ENCODE peak calls at places on chromosome 12, in seven cellular contexts. P is effector CD4-positive, alpha-beta T cell; Z is activated CD4-positive, alpha-beta T cell treated with anti-CD3 and anti-CD28 coated beads, Interleukin-2, amount 50 U/mL, for 1 hour; D is memory B cell; Q is fibroblast of villous mesenchyme; V is nucleus accumbens; W is AG08395. L is an unnamed sample.
A peak's percentile ranks its signal among the peaks of the same experiment; 100 is the strongest.

GRCh38 chr12:122166422-122167327 is 7.3 kb downstream of the IL31 start:
- DNase-seq in W (no peak), D (no peak), P (no peak), Z (no peak), V (no peak), Q (no peak), L (no peak)

GRCh38 chr12:92472198-92472597 is 230.6 kb upstream of the PLEKHG7 start:
- DNase-seq in Z (no peak), D (no peak), V (no peak), P (no peak), Q (no peak), W (no peak), L (no peak)

GRCh38 chr12:54588110-54588831 is at the start of gene PPP1R1A:
- DNase-seq in D (no peak), Q (no peak), V (no peak), Z (no peak), P (no peak), W (no peak), L (no peak)

GRCh38 chr12:107404981-107405380 is 280.6 kb upstream of the PWP1 start:
- DNase-seq in V (no peak), Z (peak; percentile 6), P (no peak), D (no peak), W (peak; percentile 13), Q (peak; percentile 18), L (no peak)

GRCh38 chr12:19764408-19764807 is 325.1 kb downstream of the AEBP2 start:
- DNase-seq in P (no peak), Q (no peak), V (no peak), W (no peak), Z (no peak), D (no peak), L (no peak)

GRCh38 chr12:108196921-108197320 is 67.8 kb downstream of the WSCD2 start:
- DNase-seq in V (no peak), Z (no peak), P (no peak), Q (no peak), D (no peak), W (no peak), L (no peak)

GRCh38 chr12:99057670-99058069 is 412.6 kb downstream of the APAF1 start:
- DNase-seq in P (no peak), W (no peak), Z (no peak), D (no peak), Q (no peak), V (no peak), L (no peak)

GRCh38 chr12:108033091-108033490 is 96.0 kb upstream of the WSCD2 start:
- DNase-seq in V (no peak), Z (no peak), D (no peak), W (no peak), Q (no peak), P (no peak), L (no peak)

GRCh38 chr12:111304642-111305071 is 64.2 kb downstream of the PHETA1 start:
- DNase-seq in V (no peak), P (no peak), D (peak; percentile 42), W (no peak), Z (peak; percentile 25), Q (no peak), L (no peak)

GRCh38 chr12:45050751-45051489 is at the start of gene DBX2:
- DNase-seq in P (no peak), W (no peak), Z (no peak), V (peak; percentile 41), Q (no peak), D (no peak), L (no peak)

GRCh38 chr12:121238604-121239334 is 28.8 kb downstream of the P2RX4 start:
- DNase-seq in W (no peak), Q (no peak), P (no peak), V (no peak), Z (no peak), D (no peak), L (no peak)

GRCh38 chr12:7994731-7995205 is 37.7 kb upstream of the FOXJ2 start:
- DNase-seq in P (no peak), Q (peak; percentile 92), V (no peak), W (peak; percentile 87), Z (no peak), D (no peak), L (no peak)

GRCh38 chr12:11581179-11581755 is 68.2 kb upstream of the ETV6 start:
- DNase-seq in P (peak; percentile 74), Q (peak; percentile 83), Z (peak; percentile 69), W (peak; percentile 52), V (no peak), D (peak; percentile 72), L (no peak)

GRCh38 chr12:43653289-43653915 is 101.4 kb upstream of the ADAMTS20 start:
- DNase-seq in P (no peak), Q (peak; percentile 91), W (no peak), D (no peak), V (no peak), Z (no peak), L (no peak)

GRCh38 chr12:116697305-116698130 is 40.4 kb downstream of the SPRING1 start:
- DNase-seq in Q (no peak), W (peak; percentile 38), P (no peak), D (no peak), Z (no peak), V (no peak), L (no peak)

GRCh38 chr12:12384601-12385321 is 27.9 kb downstream of the BORCS5 start:
- DNase-seq in D (no peak), Z (peak; percentile 27), V (peak; percentile 14), W (no peak), P (no peak), Q (no peak), L (no peak)

GRCh38 chr12:108432423-108432822 is 82.7 kb upstream of the FICD start:
- DNase-seq in Z (no peak), P (no peak), V (no peak), W (no peak), D (no peak), Q (no peak), L (no peak)

GRCh38 chr12:3242199-3242863 is 165.2 kb downstream of the TSPAN9 start:
- DNase-seq in P (no peak), V (no peak), D (no peak), Q (no peak), Z (no peak), W (no peak), L (no peak)

GRCh38 chr12:153080-153746 is 60.7 kb downstream of the SLC6A12 start:
- DNase-seq in D (peak; percentile 14), W (peak; percentile 71), Q (peak; percentile 52), V (no peak), Z (peak; percentile 35), P (no peak), L (peak; percentile 33)

GRCh38 chr12:6375269-6376078 is at the start of gene SCNN1A:
- DNase-seq in P (no peak), Z (no peak), V (no peak), Q (no peak), D (no peak), W (no peak), L (no peak)

GRCh38 chr12:56152132-56152755 is at the start of gene MYL6B:
- DNase-seq in Q (peak; percentile 91), D (peak; percentile 76), V (peak; percentile 78), Z (peak; percentile 92), W (peak; percentile 95), P (peak; percentile 91), L (peak; percentile 80)

GRCh38 chr12:123548107-123548506 is 14.6 kb upstream of the RILPL1 start:
- DNase-seq in P (no peak), Z (no peak), V (no peak), D (no peak), W (no peak), Q (no peak), L (no peak)

GRCh38 chr12:108596854-108597558 is 878 bp downstream of the TMEM119 start:
- DNase-seq in Z (no peak), V (no peak), W (no peak), Q (no peak), D (no peak), P (no peak), L (no peak)

GRCh38 chr12:116879509-116880212 is 1.6 kb downstream of the HRK start:
- DNase-seq in W (no peak), D (no peak), Z (no peak), P (no peak), V (no peak), Q (no peak), L (no peak)

GRCh38 chr12:113473400-113473799 is 1.7 kb upstream of the LHX5 start:
- DNase-seq in P (no peak), V (no peak), W (no peak), Q (no peak), Z (no peak), D (no peak), L (no peak)

GRCh38 chr12:107277850-107278249 is 184.5 kb upstream of the CRY1 start:
- DNase-seq in P (no peak), D (no peak), Z (no peak), Q (no peak), W (peak; percentile 47), V (no peak), L (no peak)

GRCh38 chr12:119459481-119459880 is 125.0 kb downstream of the CCDC60 start:
- DNase-seq in D (no peak), P (no peak), V (no peak), W (no peak), Z (no peak), Q (no peak), L (no peak)

GRCh38 chr12:82698959-82699358 is 12.3 kb downstream of the TMTC2 start:
- DNase-seq in P (no peak), V (no peak), D (no peak), Q (no peak), W (no peak), Z (no peak), L (no peak)

GRCh38 chr12:76277480-76277879 is 70.7 kb downstream of the BBS10 start:
- DNase-seq in D (no peak), W (peak; percentile 62), P (no peak), Q (peak; percentile 81), V (no peak), Z (no peak), L (no peak)

GRCh38 chr12:19402743-19403400 is 36.4 kb upstream of the AEBP2 start:
- DNase-seq in V (peak; percentile 10), P (no peak), Z (no peak), W (no peak), Q (peak; percentile 78), D (no peak), L (no peak)

L was measured in GM18507.